ENCODE peak calls at places on chromosome 5, in six cellular contexts. L is posterior vena cava; R is right atrium auricular region; X is HFFc6; K is transverse colon; J is activated T-helper 9 cell treated with anti-CD3 and anti-CD28 coated beads, Interleukin-2, amount 50 U/mL, for 16 hours. I is an unnamed sample.

GRCh38 chr5:147788023-147788422 is 5.5 kb upstream of the JAKMIP2 start:
- DNase-seq in L (no peak), R (no peak), X (no peak), K (no peak), J (no peak), I (no peak)

GRCh38 chr5:26889810-26890209 is 148.6 kb downstream of the CDH9 start:
- DNase-seq in L (no peak), R (no peak), X (no peak), K (no peak), J (no peak), I (no peak)

GRCh38 chr5:133321833-133322420 is 270.1 kb downstream of the HSPA4 start:
- DNase-seq in L (no peak), R (no peak), X (no peak), K (no peak), J (no peak), I (no peak)

GRCh38 chr5:58239075-58239474 is 220.8 kb downstream of the PLK2 start:
- DNase-seq in L (no peak), R (no peak), X (no peak), K (no peak), J (no peak), I (no peak)

GRCh38 chr5:72284674-72285424 is 35.2 kb downstream of the MRPS27 start:
- DNase-seq in L (no peak), R (no peak), X (no peak), K (no peak), J (no peak), I (no peak)

GRCh38 chr5:96633820-96634219 is 28.4 kb upstream of the CAST start:
- DNase-seq in L (no peak), R (no peak), X (no peak), K (no peak), J (no peak), I (no peak)

GRCh38 chr5:160118349-160119141 is 705 bp downstream of the PWWP2A start:
- DNase-seq in L (peak; percentile 88), R (peak; percentile 66), X (peak; percentile 2), K (peak; percentile 60), J (peak; percentile 50), I (no peak)

GRCh38 chr5:140270008-140270407 is 32.9 kb downstream of the PFDN1 start:
- DNase-seq in L (no peak), R (no peak), X (no peak), K (no peak), J (no peak), I (no peak)

GRCh38 chr5:150511641-150512367 is 3.9 kb downstream of the NDST1 start:
- DNase-seq in L (peak; percentile 89), R (no peak), X (peak; percentile 48), K (peak; percentile 93), J (no peak), I (no peak)

GRCh38 chr5:9502864-9503263 is 43.0 kb downstream of the SEMA5A start:
- DNase-seq in L (no peak), R (no peak), X (no peak), K (no peak), J (no peak), I (no peak)

GRCh38 chr5:157956271-157956885 is 97.4 kb upstream of the CLINT1 start:
- DNase-seq in L (no peak), R (no peak), X (no peak), K (no peak), J (no peak), I (no peak)

GRCh38 chr5:59256331-59256730 is 637.2 kb downstream of the PDE4D start:
- DNase-seq in L (no peak), R (no peak), X (no peak), K (no peak), J (no peak), I (no peak)

GRCh38 chr5:150219142-150219541 is 29.3 kb downstream of the SLC6A7 start:
- DNase-seq in L (no peak), R (no peak), X (no peak), K (no peak), J (no peak), I (no peak)

GRCh38 chr5:61933787-61934626 is 372.0 kb upstream of the KIF2A start:
- DNase-seq in L (no peak), R (no peak), X (peak; percentile 10), K (peak; percentile 58), J (no peak), I (peak; percentile 44)

GRCh38 chr5:176131771-176132170 is 106.5 kb upstream of the SIMC1 start:
- DNase-seq in L (no peak), R (no peak), X (no peak), K (no peak), J (no peak), I (no peak)

GRCh38 chr5:97838214-97838613 is 655.2 kb upstream of the RIOK2 start:
- DNase-seq in L (no peak), R (no peak), X (peak; percentile 93), K (no peak), J (no peak), I (no peak)

GRCh38 chr5:62155988-62156387 is 150.0 kb upstream of the KIF2A start:
- DNase-seq in L (no peak), R (no peak), X (no peak), K (no peak), J (no peak), I (no peak)

GRCh38 chr5:157820593-157821252 is 38.2 kb downstream of the CLINT1 start:
- DNase-seq in L (no peak), R (no peak), X (no peak), K (no peak), J (no peak), I (peak; percentile 64)

GRCh38 chr5:51838459-51839253 is 455.4 kb downstream of the ISL1 start:
- DNase-seq in L (no peak), R (no peak), X (no peak), K (no peak), J (no peak), I (no peak)

GRCh38 chr5:138330813-138331448 is 673 bp downstream of the CDC25C start:
- DNase-seq in L (no peak), R (no peak), X (no peak), K (no peak), J (no peak), I (no peak)

GRCh38 chr5:91277093-91277626 is 106.0 kb downstream of the ARRDC3 start:
- DNase-seq in L (no peak), R (peak; percentile 34), X (no peak), K (no peak), J (no peak), I (no peak)

GRCh38 chr5:55923177-55923872 is 71.4 kb downstream of the IL6ST start:
- DNase-seq in L (no peak), R (peak; percentile 57), X (no peak), K (no peak), J (no peak), I (no peak)

GRCh38 chr5:38551020-38552017 is 5.1 kb downstream of the LIFR start:
- DNase-seq in L (no peak), R (no peak), X (peak; percentile 40), K (no peak), J (no peak), I (peak; percentile 59)

GRCh38 chr5:173884402-173885053 is 3.6 kb upstream of the CPEB4 start:
- DNase-seq in L (no peak), R (no peak), X (no peak), K (peak; percentile 77), J (no peak), I (no peak)

I was measured in HepG2.